ENCODE peak calls at places on chromosomes 5 and 9, in eight cellular contexts. C, S, E, M, G, I, H and L are unnamed samples.

GRCh38 chr5:177382423-177383029 is 1.7 kb upstream of the SLC34A1 start:
- DNase-seq in I (no peak), M (peak; percentile 72), S (peak; percentile 54), G (peak; percentile 39), H (no peak), E (no peak), C (no peak), L (no peak)

GRCh38 chr5:177447066-177447610 is 524 bp downstream of the PRR7 start:
- DNase-seq in M (no peak), E (peak; percentile 53), C (peak; percentile 73), S (peak; percentile 65), H (no peak), G (peak; percentile 71), I (peak; percentile 52), L (no peak)

GRCh38 chr5:133421394-133421793 is 190.9 kb downstream of the FSTL4 start:
- DNase-seq in G (peak; percentile 59), H (no peak), I (peak; percentile 68), C (no peak), M (no peak), S (peak; percentile 36), E (peak; percentile 17), L (no peak)

GRCh38 chr5:74017112-74017511 is 391.1 kb downstream of the ARHGEF28 start:
- DNase-seq in M (peak; percentile 19), S (no peak), H (no peak), E (peak; percentile 31), C (no peak), G (no peak), I (no peak), L (no peak)

GRCh38 chr5:39476466-39477215 is 51.9 kb upstream of the DAB2 start:
- DNase-seq in C (no peak), H (no peak), M (no peak), E (peak; percentile 85), G (no peak), S (no peak), I (peak; percentile 80), L (peak; percentile 52)

GRCh38 chr9:111661150-111661801 is at the start of gene GNG10:
- DNase-seq in G (peak; percentile 86), I (peak; percentile 78), M (peak; percentile 39), E (peak; percentile 58), S (peak; percentile 63), H (peak; percentile 62), C (peak; percentile 87), L (no peak)

GRCh38 chr5:147560982-147561381 is 51.1 kb upstream of the DPYSL3 start:
- DNase-seq in M (no peak), C (no peak), S (no peak), E (peak; percentile 32), H (no peak), G (no peak), I (peak; percentile 75), L (no peak)

GRCh38 chr5:44051591-44051990 is 337.6 kb downstream of the FGF10 start:
- DNase-seq in I (no peak), E (no peak), G (no peak), H (no peak), M (no peak), C (no peak), S (no peak), L (no peak)

GRCh38 chr5:181109489-181110013 is 21.4 kb downstream of the OR2V1 start:
- DNase-seq in E (no peak), H (no peak), M (no peak), C (peak; percentile 46), I (no peak), S (no peak), G (no peak), L (no peak)

GRCh38 chr9:98810106-98810840 is 2.8 kb downstream of the GALNT12 start:
- DNase-seq in E (peak; percentile 27), M (no peak), I (no peak), S (no peak), C (no peak), H (no peak), G (no peak), L (no peak)

GRCh38 chr5:176560364-176560763 is 11.2 kb downstream of the CDHR2 start:
- DNase-seq in I (no peak), E (no peak), C (no peak), G (no peak), H (no peak), S (no peak), M (no peak), L (no peak)

GRCh38 chr9:36053971-36054370 is 17.3 kb downstream of the RECK start:
- DNase-seq in S (no peak), E (peak; percentile 49), M (no peak), G (peak; percentile 28), H (no peak), C (no peak), I (no peak), L (no peak)

GRCh38 chr9:8858250-8859161 is 1058.9 kb upstream of the DMAC1 start:
- DNase-seq in H (no peak), C (no peak), E (peak; percentile 3), I (no peak), S (no peak), G (no peak), M (no peak), L (no peak)

GRCh38 chr5:55923177-55923872 is 71.4 kb downstream of the IL6ST start:
- DNase-seq in M (no peak), C (no peak), S (no peak), G (no peak), I (peak; percentile 65), H (peak; percentile 36), E (no peak), L (no peak)

GRCh38 chr9:105299190-105299854 is 54.9 kb downstream of the SLC44A1 start:
- DNase-seq in E (peak; percentile 98), H (no peak), C (no peak), S (no peak), G (no peak), I (no peak), M (no peak), L (peak; percentile 70)

GRCh38 chr5:173890195-173890951 is 2.2 kb downstream of the CPEB4 start:
- DNase-seq in C (no peak), I (no peak), S (peak; percentile 65), E (no peak), M (no peak), G (peak; percentile 50), H (peak; percentile 58), L (no peak)

GRCh38 chr9:111356567-111357244 is 26.7 kb upstream of the OR2K2 start:
- DNase-seq in C (no peak), S (no peak), I (peak; percentile 64), H (no peak), M (no peak), E (peak; percentile 93), G (peak; percentile 5), L (peak; percentile 76)

GRCh38 chr9:136312436-136312835 is 8.5 kb upstream of the CCDC187 start:
- DNase-seq in M (no peak), I (peak; percentile 36), H (no peak), S (peak; percentile 45), G (peak; percentile 58), C (no peak), E (peak; percentile 32), L (no peak)

GRCh38 chr5:165805756-165806155 is 2300.3 kb downstream of the MAT2B start:
- DNase-seq in H (no peak), M (no peak), C (no peak), I (peak; percentile 2), G (peak; percentile 21), E (no peak), S (no peak), L (no peak)

GRCh38 chr9:130176760-130177159 is 4.6 kb downstream of the NCS1 start:
- DNase-seq in C (no peak), S (no peak), I (no peak), M (no peak), E (no peak), H (no peak), G (no peak), L (no peak)
- H3K27ac ChIP-seq in C (no peak overlapping the region), S (no peak overlapping the region), I (no peak overlapping the region), M (peak overlapping the region; percentile 50), E (no peak overlapping the region), H (no peak overlapping the region), G (peak overlapping the region; percentile 62), L (no peak overlapping the region)

GRCh38 chr9:129619787-129620668 is 873 bp downstream of the C9orf50 start:
- DNase-seq in S (no peak), E (peak; percentile 51), G (peak; percentile 69), M (no peak), I (peak; percentile 71), C (no peak), H (no peak), L (no peak)
- TF ChIP-seq CTCF in S (no peak), E (peak; percentile 24), G (peak; percentile 33), M (no peak), I (peak; percentile 42), C (no peak), H (no peak), L (peak; percentile 30)

DNA sequence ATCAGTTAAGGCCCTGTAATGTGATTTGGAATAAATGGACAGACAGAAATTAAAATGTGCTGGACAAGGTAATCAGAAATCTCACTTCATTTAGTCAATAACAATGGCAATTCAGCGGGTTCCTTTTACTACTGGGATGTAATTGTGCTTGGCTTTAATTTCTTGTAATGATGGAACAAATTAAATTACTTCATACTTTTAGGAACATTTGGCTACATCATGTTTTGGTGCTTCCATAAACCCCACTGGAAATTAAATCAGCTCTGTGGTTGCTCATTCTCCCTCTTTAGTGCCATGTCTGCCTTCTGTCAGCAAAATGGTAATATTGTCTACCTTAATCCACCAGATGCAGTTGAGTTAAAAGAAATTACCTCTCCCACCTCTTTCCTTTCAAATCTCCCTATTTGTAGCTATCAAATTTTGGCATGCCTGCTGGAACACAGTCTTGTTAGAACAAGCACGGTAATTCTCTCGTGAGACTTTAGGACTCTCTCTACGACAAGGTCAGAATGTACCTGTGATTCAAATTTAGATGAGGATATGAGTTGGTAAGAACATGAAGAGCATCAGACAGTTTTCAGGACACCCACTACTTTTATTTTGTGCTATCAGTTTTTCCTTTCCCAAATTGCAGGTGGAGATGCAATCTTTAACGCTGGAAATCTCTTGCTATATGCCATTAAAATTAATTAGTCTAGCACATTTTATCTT is 476.3 kb downstream of the RAB3C start:
- DNase-seq in C (no peak), I (no peak), M (no peak), H (no peak), G (no peak), S (no peak), E (no peak), L (no peak)
- H3K27ac ChIP-seq in C (no peak overlapping the region), I (no peak overlapping the region), M (no peak overlapping the region), H (no peak overlapping the region), G (no peak overlapping the region), S (no peak overlapping the region), E (no peak overlapping the region), L (no peak overlapping the region)

GRCh38 chr5:137753227-137753985 is 757 bp downstream of the HNRNPA0 start:
- DNase-seq in G (peak; percentile 64), S (peak; percentile 42), M (peak; percentile 35), I (no peak), E (no peak), C (peak; percentile 80), H (peak; percentile 33), L (no peak)

GRCh38 chr5:137750436-137750835 is 3.7 kb downstream of the HNRNPA0 start:
- DNase-seq in E (no peak), C (no peak), I (no peak), S (no peak), G (no peak), M (no peak), H (no peak), L (no peak)

GRCh38 chr5:137752873-137753226 is 1.3 kb downstream of the HNRNPA0 start:
- DNase-seq in C (no peak), E (no peak), I (peak; percentile 47), G (no peak), H (peak; percentile 20), M (peak; percentile 5), S (peak; percentile 58), L (no peak)

GRCh38 chr5:137753986-137754235 is 252 bp downstream of the HNRNPA0 start:
- DNase-seq in S (no peak), M (no peak), I (no peak), C (no peak), E (no peak), H (no peak), G (no peak), L (no peak)

GRCh38 chr5:137751869-137752491 is 2.2 kb downstream of the HNRNPA0 start:
- DNase-seq in S (peak; percentile 57), H (no peak), G (peak; percentile 74), E (peak; percentile 68), M (peak; percentile 11), I (peak; percentile 82), C (no peak), L (no peak)
- TF ChIP-seq CTCF in S (peak; percentile 96), H (peak; percentile 75), G (peak; percentile 86), E (peak; percentile 85), M (peak; percentile 37), I (peak; percentile 89), C (peak; percentile 78), L (peak; percentile 84)